ENCODE peak calls at places on chromosome 13, in ten cellular contexts. X, B, I, K, J, Y, N, D, F and G are unnamed samples.

GRCh38 chr13:31875134-31875533 is 135.8 kb downstream of the RXFP2 start:
- DNase-seq in N (no peak), D (peak; percentile 42), B (no peak), K (no peak), I (no peak), X (no peak), F (no peak), Y (no peak), J (no peak), G (peak; percentile 58)

GRCh38 chr13:114010401-114011101 is 36.7 kb upstream of the C13orf46 start:
- DNase-seq in K (no peak), D (no peak), F (no peak), Y (no peak), N (no peak), X (no peak), J (no peak), I (no peak), B (peak; percentile 14), G (no peak)

GRCh38 chr13:44575035-44575434 is 1.1 kb downstream of the TSC22D1 start:
- DNase-seq in K (no peak), F (no peak), I (no peak), X (no peak), Y (no peak), J (no peak), N (no peak), D (no peak), B (no peak), G (no peak)

GRCh38 chr13:112812306-112813034 is 122.6 kb downstream of the ATP11A start:
- DNase-seq in Y (no peak), F (no peak), B (no peak), D (no peak), I (no peak), X (no peak), K (no peak), N (no peak), J (no peak), G (no peak)

GRCh38 chr13:40772765-40773473 is 1.9 kb upstream of the MRPS31 start:
- DNase-seq in F (no peak), I (no peak), X (no peak), Y (no peak), K (no peak), N (no peak), J (no peak), D (no peak), B (no peak), G (no peak)

GRCh38 chr13:25018729-25019115 is 77.2 kb upstream of the PABPC3 start:
- DNase-seq in K (no peak), X (no peak), F (no peak), J (no peak), B (no peak), N (no peak), D (no peak), Y (no peak), I (no peak), G (no peak)

GRCh38 chr13:50757021-50757420 is 86.5 kb downstream of the DLEU7 start:
- DNase-seq in Y (no peak), B (no peak), K (no peak), J (no peak), D (no peak), F (no peak), N (no peak), I (no peak), X (no peak), G (no peak)

GRCh38 chr13:40058757-40059236 is 403.3 kb downstream of the COG6 start:
- DNase-seq in X (no peak), D (no peak), Y (no peak), B (no peak), N (no peak), K (no peak), F (no peak), J (no peak), I (no peak), G (no peak)

GRCh38 chr13:20264271-20265018 is 32.3 kb upstream of the GJB6 start:
- DNase-seq in K (no peak), X (no peak), D (no peak), F (no peak), J (no peak), B (no peak), Y (no peak), N (no peak), I (no peak), G (no peak)

GRCh38 chr13:31749929-31750328 is 10.6 kb downstream of the RXFP2 start:
- DNase-seq in X (no peak), K (no peak), D (peak; percentile 95), I (no peak), F (no peak), N (peak; percentile 95), J (no peak), B (no peak), Y (peak; percentile 94), G (peak; percentile 93)

GRCh38 chr13:111429064-111429558 is 108.7 kb downstream of the TEX29 start:
- DNase-seq in X (peak; percentile 63), J (no peak), K (peak; percentile 4), B (no peak), F (peak; percentile 67), I (peak; percentile 31), Y (peak; percentile 18), N (peak; percentile 37), D (peak; percentile 31), G (peak; percentile 55)

GRCh38 chr13:98984118-98984517 is 6.3 kb upstream of the DOCK9 start:
- DNase-seq in D (no peak), Y (no peak), B (no peak), J (no peak), I (no peak), X (no peak), F (no peak), N (no peak), K (no peak), G (no peak)

GRCh38 chr13:113958373-113958772 is 15.5 kb downstream of the C13orf46 start:
- DNase-seq in J (no peak), I (no peak), N (no peak), D (no peak), F (no peak), Y (no peak), X (no peak), B (no peak), K (no peak), G (no peak)

GRCh38 chr13:39196957-39197644 is 158.8 kb downstream of the NHLRC3 start:
- DNase-seq in I (no peak), N (peak; percentile 4), K (no peak), Y (no peak), J (no peak), B (no peak), D (no peak), F (no peak), X (no peak), G (no peak)